ENCODE peak calls at places on chromosomes 3 and 15, in four cellular contexts. T, E, C and I are unnamed samples.

GRCh38 chr3:194884649-194885315 is 199.1 kb downstream of the FAM43A start:
- DNase-seq in E (no peak), T (no peak), C (no peak), I (no peak)

GRCh38 chr15:91409430-91409829 is 309.4 kb downstream of the SV2B start:
- DNase-seq in T (no peak), E (no peak), C (no peak), I (no peak)

GRCh38 chr3:18236726-18237125 is 188.4 kb downstream of the SATB1 start:
- DNase-seq in T (no peak), C (no peak), E (no peak), I (no peak)

GRCh38 chr3:143480306-143480852 is 360.8 kb downstream of the CHST2 start:
- DNase-seq in C (no peak), E (no peak), T (no peak), I (no peak)

GRCh38 chr3:169526246-169526645 is 137.3 kb downstream of the MECOM start:
- DNase-seq in T (no peak), C (no peak), E (no peak), I (no peak)

GRCh38 chr15:73782339-73782979 is 29.3 kb upstream of the INSYN1 start:
- DNase-seq in T (no peak), E (no peak), C (no peak), I (no peak)

GRCh38 chr3:36774072-36774471 is 9.7 kb upstream of the DCLK3 start:
- DNase-seq in E (no peak), T (no peak), C (no peak), I (no peak)

GRCh38 chr3:97872209-97873042 is 50.6 kb downstream of the CRYBG3 start:
- DNase-seq in C (no peak), T (no peak), E (no peak), I (no peak)

GRCh38 chr3:71389911-71390573 is 193.5 kb downstream of the FOXP1 start:
- DNase-seq in E (peak), C (no peak), T (no peak), I (no peak)

GRCh38 chr3:172321035-172321434 is 127.2 kb downstream of the GHSR start:
- DNase-seq in E (peak), T (peak), C (peak), I (no peak)

GRCh38 chr3:25380222-25380739 is 47.8 kb upstream of the RARB start:
- DNase-seq in E (no peak), C (no peak), T (no peak), I (no peak)

GRCh38 chr15:52790166-52790708 is at the start of gene ONECUT1:
- DNase-seq in E (peak), C (no peak), T (peak), I (peak)

GRCh38 chr15:52789601-52790165 is 453 bp downstream of the ONECUT1 start:
- DNase-seq in E (no peak), C (no peak), T (no peak), I (no peak)

GRCh38 chr15:52787549-52788098 is 2.5 kb downstream of the ONECUT1 start:
- DNase-seq in T (no peak), C (no peak), E (no peak), I (peak)

GRCh38 chr15:52788099-52788986 is 1.8 kb downstream of the ONECUT1 start:
- DNase-seq in C (no peak), T (no peak), E (no peak), I (peak)

DNA sequence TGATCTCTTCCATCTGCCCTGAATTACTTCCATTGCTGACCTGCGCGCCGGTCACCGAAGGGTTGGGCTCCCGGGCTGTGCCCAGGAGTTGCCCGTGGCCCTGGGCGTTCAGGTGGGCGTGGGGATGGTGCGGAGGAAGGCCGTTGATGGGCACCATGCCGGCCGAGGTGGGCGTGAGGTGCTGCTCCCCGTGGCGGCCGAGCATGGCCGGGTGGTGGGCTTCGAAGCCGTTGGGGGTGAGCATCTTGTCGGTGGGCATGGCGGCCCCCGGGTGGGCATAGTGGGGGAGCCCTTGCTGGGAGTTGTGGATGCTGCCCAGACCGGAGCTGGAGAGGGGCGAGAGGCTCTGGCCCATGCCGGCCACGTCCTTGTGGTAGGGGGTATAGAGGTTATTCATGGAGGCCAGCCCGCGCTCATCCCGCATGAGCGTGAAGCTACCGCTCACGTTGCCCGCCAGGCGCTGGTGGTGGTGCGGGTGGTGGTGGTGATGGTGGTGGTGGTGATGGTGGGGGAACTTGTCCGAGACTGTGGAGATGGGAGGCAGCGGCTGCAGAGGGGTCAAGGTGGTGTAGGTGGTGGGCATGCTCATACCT is 1.0 kb downstream of the ONECUT1 start:
- DNase-seq in C (no peak), E (no peak), T (no peak), I (peak)
- H2AFZ ChIP-seq in C (no peak), E (no peak), T (no peak), I (no peak)

GRCh38 chr3:151037746-151038145 is 47.7 kb upstream of the MED12L start:
- DNase-seq in E (no peak), C (no peak), T (no peak), I (no peak)
- TF ChIP-seq HDAC2 in E (no peak), C (no peak), T (no peak), I (no peak)

GRCh38 chr3:182980204-182981037 is at the start of gene DCUN1D1:
- DNase-seq in E (peak), C (peak), T (peak), I (peak)

GRCh38 chr3:182979103-182979697 is 1.1 kb downstream of the DCUN1D1 start:
- DNase-seq in T (no peak), C (no peak), E (peak), I (no peak)

GRCh38 chr3:182978387-182978786 is 2.0 kb downstream of the DCUN1D1 start:
- DNase-seq in E (no peak), C (no peak), T (no peak), I (no peak)

GRCh38 chr3:182981038-182981380 is 671 bp upstream of the DCUN1D1 start:
- DNase-seq in C (no peak), T (no peak), E (no peak), I (no peak)

DNA sequence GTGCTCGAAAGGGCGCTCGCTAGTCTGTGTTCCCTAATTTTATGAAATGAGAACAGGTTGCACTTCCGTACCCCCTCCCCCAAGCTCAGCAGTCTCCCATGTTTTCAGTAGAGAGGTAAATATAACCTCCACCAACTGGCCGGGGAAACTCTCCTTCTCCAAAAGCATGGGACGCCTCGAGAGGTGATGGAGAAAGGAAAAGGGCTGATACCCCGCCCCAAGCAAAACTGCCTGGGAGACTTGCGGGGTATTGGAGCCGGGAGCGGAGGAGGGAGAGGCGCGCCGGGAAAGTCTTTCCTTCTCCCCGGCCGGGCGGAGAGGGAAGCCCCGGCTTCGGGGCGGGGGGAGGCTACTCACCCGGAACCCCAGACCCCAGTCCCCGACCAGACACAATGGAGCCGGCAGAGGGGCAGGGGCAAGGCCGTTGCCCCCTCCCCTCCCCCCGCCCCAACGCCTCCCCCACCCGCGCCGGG is 583 bp downstream of the DCUN1D1 start:
- DNase-seq in C (no peak), T (peak), E (peak), I (peak)
- H2AFZ ChIP-seq in C (peak), T (peak), E (no peak), I (no peak)

GRCh38 chr15:85532689-85533088 is 152.3 kb downstream of the AKAP13 start:
- DNase-seq in T (no peak), C (no peak), E (no peak), I (no peak)
- TF ChIP-seq HDAC2 in T (no peak), C (no peak), E (no peak), I (no peak)

GRCh38 chr3:160150525-160150924 is 74.7 kb upstream of the C3orf80 start:
- DNase-seq in T (no peak), E (no peak), C (no peak), I (no peak)
- H2AFZ ChIP-seq in T (no peak), E (no peak), C (no peak), I (peak)

GRCh38 chr3:149384167-149384566 is 6.7 kb upstream of the TM4SF1 start:
- DNase-seq in C (no peak), E (no peak), T (no peak), I (no peak)
- TF ChIP-seq HDAC2 in C (no peak), E (no peak), T (no peak), I (no peak)